ENCODE peak calls at places on chromosomes 13 and 19, in seven cellular contexts. I, J, Y, K, P, U and W are unnamed samples.

GRCh38 chr19:3494051-3494450 is 6.4 kb downstream of the DOHH start:
- DNase-seq in I (peak), J (no peak), Y (no peak), K (no peak), P (no peak), U (no peak), W (no peak)

GRCh38 chr13:79528356-79528755 is 47.4 kb downstream of the NDFIP2 start:
- DNase-seq in I (no peak), J (no peak), Y (no peak), K (no peak), P (no peak), U (no peak), W (no peak)

GRCh38 chr13:47220453-47221150 is 323.7 kb upstream of the HTR2A start:
- DNase-seq in I (no peak), J (no peak), Y (no peak), K (no peak), P (no peak), U (no peak), W (no peak)

GRCh38 chr13:111336666-111337065 is 16.2 kb downstream of the TEX29 start:
- DNase-seq in I (no peak), J (no peak), Y (peak), K (no peak), P (no peak), U (no peak), W (no peak)

GRCh38 chr13:60583911-60584753 is 187.1 kb downstream of the TDRD3 start:
- DNase-seq in I (no peak), J (no peak), Y (peak), K (peak), P (no peak), U (peak), W (no peak)

GRCh38 chr19:5893907-5894703 is 9.5 kb downstream of the NDUFA11 start:
- DNase-seq in I (no peak), J (no peak), Y (no peak), K (no peak), P (no peak), U (no peak), W (no peak)

GRCh38 chr13:93963266-93964131 is 516.0 kb downstream of the DCT start:
- DNase-seq in I (no peak), J (no peak), Y (peak), K (peak), P (no peak), U (no peak), W (no peak)

GRCh38 chr13:75788494-75788991 is 152.4 kb downstream of the LMO7 start:
- DNase-seq in I (no peak), J (no peak), Y (peak), K (peak), P (no peak), U (peak), W (peak)

GRCh38 chr13:27295096-27295495 is 24.5 kb downstream of the RASL11A start:
- DNase-seq in I (no peak), J (no peak), Y (no peak), K (no peak), P (no peak), U (no peak), W (no peak)

GRCh38 chr13:64935441-64935840 is 2294.7 kb downstream of the PCDH9 start:
- DNase-seq in I (no peak), J (no peak), Y (no peak), K (no peak), P (no peak), U (no peak), W (no peak)

GRCh38 chr19:50667177-50667758 is 18.0 kb downstream of the C19orf81 start:
- DNase-seq in I (no peak), J (no peak), Y (no peak), K (no peak), P (no peak), U (no peak), W (no peak)

GRCh38 chr13:110528911-110529310 is 32.6 kb downstream of the RAB20 start:
- DNase-seq in I (no peak), J (no peak), Y (no peak), K (no peak), P (no peak), U (no peak), W (no peak)

GRCh38 chr13:89457977-89458376 is 1786.8 kb downstream of the SLITRK5 start:
- DNase-seq in I (no peak), J (no peak), Y (no peak), K (no peak), P (no peak), U (no peak), W (no peak)

GRCh38 chr13:38350114-38350617 is 515 bp downstream of the UFM1 start:
- DNase-seq in I (no peak), J (peak), Y (peak), K (peak), P (peak), U (no peak), W (peak)

GRCh38 chr19:56837892-56838679 is 2.4 kb downstream of the PEG3 start:
- DNase-seq in I (peak), J (peak), Y (no peak), K (peak), P (peak), U (no peak), W (peak)

GRCh38 chr13:42334329-42334706 is 62.4 kb downstream of the AKAP11 start:
- DNase-seq in I (no peak), J (no peak), Y (no peak), K (no peak), P (no peak), U (no peak), W (no peak)

GRCh38 chr19:16375157-16375935 is 50.7 kb downstream of the KLF2 start:
- DNase-seq in I (no peak), J (no peak), Y (no peak), K (no peak), P (no peak), U (no peak), W (no peak)

GRCh38 chr13:88434953-88435352 is 763.8 kb downstream of the SLITRK5 start:
- DNase-seq in I (no peak), J (no peak), Y (no peak), K (no peak), P (no peak), U (no peak), W (no peak)